ENCODE peak calls at places on chromosomes 6 and 20, in seven cellular contexts. One of them, this sample, is unnamed.

GRCh38 chr20:45416917-45417316 is 976 bp downstream of the PIGT start:
- DNase-seq in epithelial cell of prostate: no peak
- DNase-seq in pancreas: no peak
- DNase-seq in RPMI8226: no peak
- DNase-seq in transverse colon: no peak
- DNase-seq in H54: no peak
- DNase-seq in iPS-NIHi11: no peak
- DNase-seq in this sample: no peak

GRCh38 chr20:18052856-18053255 is 4.9 kb downstream of the OVOL2 start:
- DNase-seq in H54: no peak
- DNase-seq in transverse colon: no peak
- DNase-seq in pancreas: no peak
- DNase-seq in RPMI8226: no peak
- DNase-seq in iPS-NIHi11: no peak
- DNase-seq in epithelial cell of prostate: no peak
- DNase-seq in this sample: no peak

GRCh38 chr6:109772961-109773431 is 81.9 kb downstream of the FIG4 start:
- DNase-seq in iPS-NIHi11: no peak
- DNase-seq in epithelial cell of prostate: no peak
- DNase-seq in RPMI8226: no peak
- DNase-seq in H54: no peak
- DNase-seq in pancreas: no peak
- DNase-seq in transverse colon: no peak
- DNase-seq in this sample: no peak

GRCh38 chr6:150492941-150493340 is 106.7 kb upstream of the PLEKHG1 start:
- DNase-seq in transverse colon: no peak
- DNase-seq in H54: peak
- DNase-seq in iPS-NIHi11: peak
- DNase-seq in RPMI8226: no peak
- DNase-seq in epithelial cell of prostate: peak
- DNase-seq in pancreas: no peak
- DNase-seq in this sample: no peak

GRCh38 chr20:38805502-38805957 is at the start of gene PPP1R16B:
- DNase-seq in epithelial cell of prostate: no peak
- DNase-seq in transverse colon: peak
- DNase-seq in RPMI8226: peak
- DNase-seq in H54: no peak
- DNase-seq in pancreas: peak
- DNase-seq in iPS-NIHi11: peak
- DNase-seq in this sample: peak

GRCh38 chr6:83920017-83920416 is 60.5 kb downstream of the CYB5R4 start:
- DNase-seq in iPS-NIHi11: no peak
- DNase-seq in H54: no peak
- DNase-seq in epithelial cell of prostate: no peak
- DNase-seq in RPMI8226: no peak
- DNase-seq in transverse colon: no peak
- DNase-seq in pancreas: no peak
- DNase-seq in this sample: no peak

GRCh38 chr20:50085481-50086365 is 27.2 kb downstream of the UBE2V1 start:
- DNase-seq in RPMI8226: peak
- DNase-seq in epithelial cell of prostate: no peak
- DNase-seq in pancreas: peak
- DNase-seq in H54: no peak
- DNase-seq in transverse colon: peak
- DNase-seq in iPS-NIHi11: peak
- DNase-seq in this sample: peak

GRCh38 chr20:33674294-33675126 is at the start of gene NECAB3:
- DNase-seq in iPS-NIHi11: peak
- DNase-seq in epithelial cell of prostate: no peak
- DNase-seq in transverse colon: peak
- DNase-seq in H54: peak
- DNase-seq in RPMI8226: peak
- DNase-seq in pancreas: peak
- DNase-seq in this sample: peak

GRCh38 chr20:36875702-36876472 is at the start of gene TLDC2:
- DNase-seq in pancreas: peak
- DNase-seq in RPMI8226: no peak
- DNase-seq in epithelial cell of prostate: no peak
- DNase-seq in transverse colon: peak
- DNase-seq in H54: no peak
- DNase-seq in iPS-NIHi11: no peak
- DNase-seq in this sample: peak